ENCODE peak calls at places on chromosomes 2 and 18, in six cellular contexts. One of them, this sample, is unnamed.
A peak's percentile ranks its signal among the peaks of the same experiment; 100 is the strongest.

GRCh38 chr2:3636586-3637310 is 21.3 kb upstream of the ALLC start:
- DNase-seq in AG04450: no peak
- DNase-seq in A549: no peak
- DNase-seq in fibroblast of the aortic adventitia: no peak
- DNase-seq in thoracic aorta: no peak
- DNase-seq in tibial artery: peak; percentile 13
- DNase-seq in this sample: no peak

GRCh38 chr2:181570833-181571661 is 85.9 kb downstream of the CERKL start:
- DNase-seq in A549: no peak
- DNase-seq in fibroblast of the aortic adventitia: peak; percentile 34
- DNase-seq in AG04450: no peak
- DNase-seq in thoracic aorta: no peak
- DNase-seq in tibial artery: no peak
- DNase-seq in this sample: no peak

GRCh38 chr18:63963610-63964256 is 6.1 kb upstream of the SERPINB8 start:
- DNase-seq in fibroblast of the aortic adventitia: peak; percentile 81
- DNase-seq in thoracic aorta: no peak
- DNase-seq in AG04450: peak; percentile 45
- DNase-seq in tibial artery: peak; percentile 53
- DNase-seq in A549: no peak
- DNase-seq in this sample: no peak

GRCh38 chr18:13548106-13548819 is 178.1 kb downstream of the FAM210A start:
- DNase-seq in A549: no peak
- DNase-seq in thoracic aorta: no peak
- DNase-seq in AG04450: no peak
- DNase-seq in fibroblast of the aortic adventitia: no peak
- DNase-seq in tibial artery: no peak
- DNase-seq in this sample: no peak

GRCh38 chr2:27075219-27075871 is 3.1 kb upstream of the EMILIN1 start:
- DNase-seq in AG04450: no peak
- DNase-seq in tibial artery: peak; percentile 56
- DNase-seq in A549: no peak
- DNase-seq in fibroblast of the aortic adventitia: no peak
- DNase-seq in thoracic aorta: no peak
- DNase-seq in this sample: no peak

GRCh38 chr18:37483221-37483971 is 82.2 kb downstream of the CELF4 start:
- DNase-seq in fibroblast of the aortic adventitia: peak; percentile 19
- DNase-seq in thoracic aorta: no peak
- DNase-seq in tibial artery: no peak
- DNase-seq in A549: no peak
- DNase-seq in AG04450: no peak
- DNase-seq in this sample: peak; percentile 10

GRCh38 chr2:141439524-141439923 is 691.3 kb downstream of the LRP1B start:
- DNase-seq in tibial artery: no peak
- DNase-seq in AG04450: no peak
- DNase-seq in fibroblast of the aortic adventitia: no peak
- DNase-seq in A549: no peak
- DNase-seq in thoracic aorta: no peak
- DNase-seq in this sample: peak; percentile 79

GRCh38 chr2:133286326-133286922 is 281.8 kb downstream of the NCKAP5 start:
- DNase-seq in AG04450: no peak
- DNase-seq in fibroblast of the aortic adventitia: no peak
- DNase-seq in A549: no peak
- DNase-seq in thoracic aorta: no peak
- DNase-seq in tibial artery: no peak
- DNase-seq in this sample: no peak

GRCh38 chr2:134648547-134648946 is 70.3 kb downstream of the TMEM163 start:
- DNase-seq in A549: no peak
- DNase-seq in thoracic aorta: no peak
- DNase-seq in AG04450: no peak
- DNase-seq in fibroblast of the aortic adventitia: no peak
- DNase-seq in tibial artery: no peak
- DNase-seq in this sample: no peak

GRCh38 chr2:157808421-157808820 is 67.7 kb downstream of the ACVR1 start:
- DNase-seq in A549: no peak
- DNase-seq in thoracic aorta: no peak
- DNase-seq in tibial artery: no peak
- DNase-seq in fibroblast of the aortic adventitia: no peak
- DNase-seq in AG04450: no peak
- DNase-seq in this sample: no peak

GRCh38 chr2:206477296-206477695 is 34.0 kb downstream of the ADAM23 start:
- DNase-seq in A549: no peak
- DNase-seq in AG04450: no peak
- DNase-seq in tibial artery: no peak
- DNase-seq in fibroblast of the aortic adventitia: peak; percentile 67
- DNase-seq in thoracic aorta: no peak
- DNase-seq in this sample: no peak

GRCh38 chr2:239305222-239305575 is 95.6 kb downstream of the HDAC4 start:
- DNase-seq in A549: no peak
- DNase-seq in thoracic aorta: no peak
- DNase-seq in AG04450: no peak
- DNase-seq in fibroblast of the aortic adventitia: no peak
- DNase-seq in tibial artery: no peak
- DNase-seq in this sample: no peak

GRCh38 chr2:28586864-28587263 is 91.0 kb downstream of the PLB1 start:
- DNase-seq in thoracic aorta: no peak
- DNase-seq in A549: no peak
- DNase-seq in fibroblast of the aortic adventitia: no peak
- DNase-seq in AG04450: no peak
- DNase-seq in tibial artery: no peak
- DNase-seq in this sample: no peak

GRCh38 chr2:118834901-118835738 is 12.3 kb downstream of the EN1 start:
- DNase-seq in thoracic aorta: no peak
- DNase-seq in tibial artery: no peak
- DNase-seq in A549: no peak
- DNase-seq in AG04450: no peak
- DNase-seq in fibroblast of the aortic adventitia: no peak
- DNase-seq in this sample: no peak

GRCh38 chr2:219252570-219252899 is 508 bp upstream of the TUBA4B start:
- DNase-seq in A549: peak; percentile 7
- DNase-seq in fibroblast of the aortic adventitia: no peak
- DNase-seq in AG04450: no peak
- DNase-seq in tibial artery: no peak
- DNase-seq in thoracic aorta: no peak
- DNase-seq in this sample: no peak

GRCh38 chr2:70903641-70904340 is 31.9 kb upstream of the ATP6V1B1 start:
- DNase-seq in fibroblast of the aortic adventitia: no peak
- DNase-seq in tibial artery: no peak
- DNase-seq in AG04450: no peak
- DNase-seq in A549: no peak
- DNase-seq in thoracic aorta: no peak
- DNase-seq in this sample: no peak

GRCh38 chr18:24014986-24015896 is 687 bp downstream of the TTC39C start:
- DNase-seq in tibial artery: peak; percentile 46
- DNase-seq in A549: peak; percentile 27
- DNase-seq in thoracic aorta: no peak
- DNase-seq in AG04450: no peak
- DNase-seq in fibroblast of the aortic adventitia: peak; percentile 87
- DNase-seq in this sample: no peak

GRCh38 chr2:44934962-44935853 is 6.3 kb upstream of the SIX3 start:
- DNase-seq in A549: no peak
- DNase-seq in AG04450: no peak
- DNase-seq in thoracic aorta: no peak
- DNase-seq in tibial artery: no peak
- DNase-seq in fibroblast of the aortic adventitia: no peak
- DNase-seq in this sample: no peak

GRCh38 chr2:17658251-17658843 is 95.3 kb downstream of the SMC6 start:
- DNase-seq in fibroblast of the aortic adventitia: peak; percentile 31
- DNase-seq in AG04450: no peak
- DNase-seq in A549: no peak
- DNase-seq in thoracic aorta: no peak
- DNase-seq in tibial artery: no peak
- DNase-seq in this sample: no peak

GRCh38 chr2:157627594-157628281 is 926 bp downstream of the ACVR1C start:
- DNase-seq in A549: no peak
- DNase-seq in fibroblast of the aortic adventitia: peak; percentile 2
- DNase-seq in AG04450: no peak
- DNase-seq in tibial artery: no peak
- DNase-seq in thoracic aorta: no peak
- DNase-seq in this sample: peak; percentile 9

GRCh38 chr2:233811732-233812131 is 33.6 kb downstream of the MROH2A start:
- DNase-seq in A549: no peak
- DNase-seq in AG04450: no peak
- DNase-seq in fibroblast of the aortic adventitia: no peak
- DNase-seq in thoracic aorta: no peak
- DNase-seq in tibial artery: peak; percentile 7
- DNase-seq in this sample: no peak

GRCh38 chr2:85255456-85255812 is 72.4 kb downstream of the TGOLN2 start:
- DNase-seq in AG04450: no peak
- DNase-seq in fibroblast of the aortic adventitia: no peak
- DNase-seq in A549: no peak
- DNase-seq in thoracic aorta: no peak
- DNase-seq in tibial artery: no peak
- DNase-seq in this sample: no peak

GRCh38 chr2:72837171-72837570 is 11.3 kb upstream of the EXOC6B start:
- DNase-seq in tibial artery: no peak
- DNase-seq in thoracic aorta: no peak
- DNase-seq in fibroblast of the aortic adventitia: peak; percentile 31
- DNase-seq in A549: no peak
- DNase-seq in AG04450: no peak
- DNase-seq in this sample: no peak

GRCh38 chr2:146123714-146124113 is 1603.8 kb upstream of the ZEB2 start:
- DNase-seq in fibroblast of the aortic adventitia: peak; percentile 4
- DNase-seq in AG04450: no peak
- DNase-seq in thoracic aorta: no peak
- DNase-seq in A549: no peak
- DNase-seq in tibial artery: no peak
- DNase-seq in this sample: no peak

GRCh38 chr2:191961556-191961955 is 114.7 kb upstream of the CAVIN2 start:
- DNase-seq in A549: no peak
- DNase-seq in fibroblast of the aortic adventitia: peak; percentile 48
- DNase-seq in tibial artery: no peak
- DNase-seq in thoracic aorta: no peak
- DNase-seq in AG04450: no peak
- DNase-seq in this sample: no peak
- TF ChIP-seq CTCF in A549: no peak
- TF ChIP-seq CTCF in fibroblast of the aortic adventitia: no peak
- TF ChIP-seq CTCF in tibial artery: no peak
- TF ChIP-seq CTCF in thoracic aorta: no peak
- TF ChIP-seq CTCF in AG04450: no peak
- TF ChIP-seq CTCF in this sample: no peak

GRCh38 chr2:60215295-60215990 is 338.0 kb downstream of the BCL11A start:
- DNase-seq in fibroblast of the aortic adventitia: no peak
- DNase-seq in tibial artery: no peak
- DNase-seq in A549: no peak
- DNase-seq in AG04450: no peak
- DNase-seq in thoracic aorta: no peak
- DNase-seq in this sample: no peak

GRCh38 chr2:60219536-60219935 is 333.9 kb downstream of the BCL11A start:
- DNase-seq in AG04450: no peak
- DNase-seq in tibial artery: no peak
- DNase-seq in fibroblast of the aortic adventitia: no peak
- DNase-seq in A549: no peak
- DNase-seq in thoracic aorta: no peak
- DNase-seq in this sample: no peak

GRCh38 chr2:60212174-60212945 is 341.1 kb downstream of the BCL11A start:
- DNase-seq in tibial artery: no peak
- DNase-seq in fibroblast of the aortic adventitia: no peak
- DNase-seq in A549: no peak
- DNase-seq in thoracic aorta: no peak
- DNase-seq in AG04450: no peak
- DNase-seq in this sample: no peak

GRCh38 chr2:60213865-60214657 is 339.4 kb downstream of the BCL11A start:
- DNase-seq in AG04450: no peak
- DNase-seq in A549: no peak
- DNase-seq in thoracic aorta: no peak
- DNase-seq in fibroblast of the aortic adventitia: no peak
- DNase-seq in tibial artery: peak; percentile 32
- DNase-seq in this sample: peak; percentile 0

DNA sequence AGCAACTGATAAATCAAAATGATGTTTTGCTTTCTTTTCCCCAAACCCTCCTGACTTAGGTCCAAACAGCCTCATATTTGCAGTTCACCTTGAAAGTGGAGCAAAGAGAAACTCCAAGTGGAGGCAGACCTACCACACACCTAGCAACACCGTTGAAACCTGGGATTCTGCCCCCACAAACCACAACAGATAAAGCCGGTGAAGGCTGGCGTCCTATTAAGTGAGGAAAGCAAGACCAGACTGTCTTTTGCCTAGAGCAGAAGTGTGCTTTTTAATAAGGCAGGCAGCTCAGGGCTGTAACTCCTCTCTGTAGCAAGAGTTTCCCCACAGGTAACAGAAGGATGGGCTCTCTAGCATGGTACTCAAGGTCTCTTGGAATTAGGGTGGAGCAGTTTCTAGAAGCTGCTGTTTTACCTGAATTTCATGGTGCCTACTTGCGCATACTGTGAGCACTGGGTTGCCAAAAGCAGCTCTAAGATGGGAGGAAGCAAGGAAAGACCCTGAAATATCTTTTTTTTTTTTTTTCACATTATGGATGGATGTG is 336.9 kb downstream of the BCL11A start:
- DNase-seq in tibial artery: no peak
- DNase-seq in fibroblast of the aortic adventitia: no peak
- DNase-seq in A549: no peak
- DNase-seq in thoracic aorta: no peak
- DNase-seq in AG04450: no peak
- DNase-seq in this sample: no peak
- H3K4me3 ChIP-seq in tibial artery: no peak overlapping the region
- H3K4me3 ChIP-seq in fibroblast of the aortic adventitia: no peak overlapping the region
- H3K4me3 ChIP-seq in A549: no peak overlapping the region
- H3K4me3 ChIP-seq in thoracic aorta: no peak overlapping the region
- H3K4me3 ChIP-seq in AG04450: no peak overlapping the region
- H3K4me3 ChIP-seq in this sample: no peak overlapping the region

GRCh38 chr2:105974800-105975199 is 219.3 kb downstream of the UXS1 start:
- DNase-seq in thoracic aorta: no peak
- DNase-seq in tibial artery: no peak
- DNase-seq in A549: no peak
- DNase-seq in AG04450: no peak
- DNase-seq in fibroblast of the aortic adventitia: no peak
- DNase-seq in this sample: no peak

GRCh38 chr2:105972226-105972625 is 221.9 kb downstream of the UXS1 start:
- DNase-seq in tibial artery: no peak
- DNase-seq in AG04450: no peak
- DNase-seq in fibroblast of the aortic adventitia: no peak
- DNase-seq in A549: no peak
- DNase-seq in thoracic aorta: no peak
- DNase-seq in this sample: no peak

DNA sequence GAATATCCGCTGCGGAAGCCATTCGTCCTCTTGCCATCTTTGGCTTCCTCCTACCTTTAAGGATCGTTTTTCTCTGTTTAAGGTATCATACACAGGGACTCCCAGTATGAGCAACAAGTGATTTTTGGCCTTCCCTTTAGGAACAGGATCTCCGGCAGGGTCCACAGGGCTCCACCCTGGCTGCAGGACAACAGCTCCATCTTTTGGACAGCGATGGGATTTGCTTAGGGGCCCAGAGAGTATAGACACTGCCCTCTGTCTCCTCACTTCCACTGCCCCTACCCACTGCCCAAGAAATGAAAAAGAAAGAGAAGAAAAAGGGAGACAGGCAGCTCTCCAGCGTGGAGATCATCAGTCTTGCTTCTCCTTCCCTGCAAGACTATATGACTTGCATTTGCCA is 224.5 kb downstream of the UXS1 start:
- DNase-seq in tibial artery: no peak
- DNase-seq in A549: no peak
- DNase-seq in AG04450: no peak
- DNase-seq in thoracic aorta: no peak
- DNase-seq in fibroblast of the aortic adventitia: no peak
- DNase-seq in this sample: no peak
- TF ChIP-seq CTCF in tibial artery: no peak
- TF ChIP-seq CTCF in A549: no peak
- TF ChIP-seq CTCF in AG04450: peak; percentile 32
- TF ChIP-seq CTCF in thoracic aorta: no peak
- TF ChIP-seq CTCF in fibroblast of the aortic adventitia: peak; percentile 24
- TF ChIP-seq CTCF in this sample: peak; percentile 38

GRCh38 chr18:57281519-57281918 is 70.8 kb upstream of the ST8SIA3 start:
- DNase-seq in thoracic aorta: no peak
- DNase-seq in tibial artery: no peak
- DNase-seq in AG04450: no peak
- DNase-seq in A549: no peak
- DNase-seq in fibroblast of the aortic adventitia: no peak
- DNase-seq in this sample: no peak
- H3K4me3 ChIP-seq in thoracic aorta: no peak overlapping the region
- H3K4me3 ChIP-seq in tibial artery: no peak overlapping the region
- H3K4me3 ChIP-seq in AG04450: no peak overlapping the region
- H3K4me3 ChIP-seq in A549: no peak overlapping the region
- H3K4me3 ChIP-seq in fibroblast of the aortic adventitia: no peak overlapping the region
- H3K4me3 ChIP-seq in this sample: no peak overlapping the region

This sample was measured in retinal pigment epithelial cell.